ENCODE peak calls at places on chromosomes 13 and 19, in four cellular contexts. One of them, this sample, is unnamed.

GRCh38 chr13:69704311-69704710 is 403.3 kb upstream of the ATXN8OS start:
- DNase-seq in right atrium auricular region: no peak
- DNase-seq in aorta: no peak
- DNase-seq in endodermal cell: no peak
- DNase-seq in this sample: no peak

GRCh38 chr13:27712421-27712820 is 79.9 kb upstream of the GSX1 start:
- DNase-seq in aorta: no peak
- DNase-seq in right atrium auricular region: no peak
- DNase-seq in endodermal cell: no peak
- DNase-seq in this sample: no peak

GRCh38 chr19:4066682-4067395 is at the start of gene ZBTB7A:
- DNase-seq in aorta: peak; percentile 93
- DNase-seq in right atrium auricular region: peak; percentile 90
- DNase-seq in endodermal cell: peak; percentile 83
- DNase-seq in this sample: peak; percentile 93

GRCh38 chr13:20911037-20911436 is 8.5 kb upstream of the XPO4 start:
- DNase-seq in right atrium auricular region: no peak
- DNase-seq in endodermal cell: no peak
- DNase-seq in aorta: no peak
- DNase-seq in this sample: no peak

GRCh38 chr13:100534911-100535310 is 53.7 kb downstream of the GGACT start:
- DNase-seq in right atrium auricular region: no peak
- DNase-seq in endodermal cell: no peak
- DNase-seq in aorta: no peak
- DNase-seq in this sample: no peak

GRCh38 chr13:101785858-101786257 is 333.4 kb downstream of the ITGBL1 start:
- DNase-seq in endodermal cell: peak; percentile 85
- DNase-seq in aorta: no peak
- DNase-seq in right atrium auricular region: no peak
- DNase-seq in this sample: no peak

GRCh38 chr13:34611678-34612077 is 330.4 kb upstream of the NBEA start:
- DNase-seq in aorta: no peak
- DNase-seq in right atrium auricular region: no peak
- DNase-seq in endodermal cell: no peak
- DNase-seq in this sample: no peak

GRCh38 chr19:50427997-50428425 is 4.7 kb upstream of the MYBPC2 start:
- DNase-seq in endodermal cell: peak; percentile 91
- DNase-seq in aorta: peak; percentile 90
- DNase-seq in right atrium auricular region: peak; percentile 89
- DNase-seq in this sample: peak; percentile 96

GRCh38 chr13:39037410-39037879 is 444 bp downstream of the PROSER1 start:
- DNase-seq in aorta: no peak
- DNase-seq in endodermal cell: no peak
- DNase-seq in right atrium auricular region: no peak
- DNase-seq in this sample: no peak

GRCh38 chr13:36829753-36830152 is 10.7 kb downstream of the RFXAP start:
- DNase-seq in endodermal cell: no peak
- DNase-seq in aorta: no peak
- DNase-seq in right atrium auricular region: no peak
- DNase-seq in this sample: no peak

GRCh38 chr13:54387607-54388006 is 1359.0 kb downstream of the OLFM4 start:
- DNase-seq in aorta: no peak
- DNase-seq in endodermal cell: no peak
- DNase-seq in right atrium auricular region: no peak
- DNase-seq in this sample: no peak

GRCh38 chr19:50167314-50167721 is 4.2 kb upstream of the IZUMO2 start:
- DNase-seq in aorta: no peak
- DNase-seq in right atrium auricular region: no peak
- DNase-seq in endodermal cell: no peak
- DNase-seq in this sample: no peak

GRCh38 chr13:66661336-66661735 is 568.8 kb downstream of the PCDH9 start:
- DNase-seq in endodermal cell: no peak
- DNase-seq in right atrium auricular region: no peak
- DNase-seq in aorta: no peak
- DNase-seq in this sample: no peak
- H3K4me1 ChIP-seq in endodermal cell: no peaks in the 10 kb centered on the region
- H3K4me1 ChIP-seq in right atrium auricular region: no peaks in the 10 kb centered on the region
- H3K4me1 ChIP-seq in aorta: no peaks in the 10 kb centered on the region
- H3K4me1 ChIP-seq in this sample: no peaks in the 10 kb centered on the region

GRCh38 chr19:18416778-18417249 is 2.4 kb upstream of the SSBP4 start:
- DNase-seq in endodermal cell: peak; percentile 94
- DNase-seq in right atrium auricular region: peak; percentile 94
- DNase-seq in aorta: peak; percentile 98
- DNase-seq in this sample: peak; percentile 93

GRCh38 chr19:18418725-18419194 is 438 bp upstream of the SSBP4 start:
- DNase-seq in aorta: peak; percentile 83
- DNase-seq in right atrium auricular region: peak; percentile 78
- DNase-seq in endodermal cell: no peak
- DNase-seq in this sample: peak; percentile 86

GRCh38 chr19:18419195-18419698 is at the start of gene SSBP4:
- DNase-seq in right atrium auricular region: no peak
- DNase-seq in aorta: peak; percentile 90
- DNase-seq in endodermal cell: peak; percentile 88
- DNase-seq in this sample: peak; percentile 93

GRCh38 chr19:18417250-18418033 is 1.8 kb upstream of the SSBP4 start:
- DNase-seq in aorta: peak; percentile 93
- DNase-seq in endodermal cell: peak; percentile 89
- DNase-seq in right atrium auricular region: peak; percentile 85
- DNase-seq in this sample: peak; percentile 91

GRCh38 chr19:18418034-18418724 is 1.0 kb upstream of the SSBP4 start:
- DNase-seq in right atrium auricular region: no peak
- DNase-seq in endodermal cell: peak; percentile 67
- DNase-seq in aorta: peak; percentile 87
- DNase-seq in this sample: peak; percentile 86
- H3K4me3 ChIP-seq in right atrium auricular region: no peak overlapping the region
- H3K4me3 ChIP-seq in endodermal cell: peak overlapping the region; percentile 35
- H3K4me3 ChIP-seq in aorta: no peak overlapping the region
- H3K4me3 ChIP-seq in this sample: peak overlapping the region; percentile 67

GRCh38 chr13:95536629-95537241 is 15.8 kb upstream of the CLDN10 start:
- DNase-seq in aorta: no peak
- DNase-seq in right atrium auricular region: no peak
- DNase-seq in endodermal cell: no peak
- DNase-seq in this sample: no peak
- H3K4me1 ChIP-seq in aorta: peaks cover 4% of the 10 kb centered on the region
- H3K4me1 ChIP-seq in right atrium auricular region: no peaks in the 10 kb centered on the region
- H3K4me1 ChIP-seq in endodermal cell: no peaks in the 10 kb centered on the region
- H3K4me1 ChIP-seq in this sample: peaks cover 12% of the 10 kb centered on the region

DNA sequence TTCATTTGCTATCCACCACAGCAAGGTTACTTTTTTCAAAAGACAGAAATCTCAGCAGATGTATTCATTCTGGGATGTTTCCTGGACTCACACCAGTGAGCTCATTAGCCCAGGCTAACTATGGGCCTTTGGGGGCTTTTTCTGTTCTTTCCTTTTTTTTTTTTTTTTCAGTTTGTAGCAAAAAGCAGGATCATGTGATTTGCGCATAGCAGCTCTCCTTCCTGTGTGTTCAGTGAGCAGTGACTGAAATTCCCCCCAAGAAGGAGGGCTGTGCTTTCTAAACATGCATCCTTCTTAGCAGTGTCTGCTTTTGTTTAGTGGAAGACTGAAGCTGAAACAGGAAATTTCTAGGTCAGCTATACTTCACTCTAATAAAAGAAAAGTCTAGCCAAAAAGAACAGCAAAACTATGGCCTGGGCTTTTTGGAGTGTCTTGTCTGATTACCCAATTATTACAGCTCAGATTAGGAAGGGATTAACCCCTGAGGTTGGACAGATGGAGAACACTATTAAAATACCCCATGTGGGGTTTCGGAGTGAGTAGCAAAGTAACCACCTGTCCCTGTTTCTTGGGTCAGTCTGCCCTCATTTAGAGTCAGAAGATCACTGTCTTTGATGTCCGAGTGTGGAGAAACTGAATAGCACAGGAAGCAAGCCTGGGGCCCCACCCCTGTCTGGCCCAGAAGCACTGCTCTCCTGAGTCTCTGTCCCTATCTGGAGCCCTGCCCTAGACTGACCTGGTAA is 8.9 kb upstream of the AMER2 start:
- DNase-seq in endodermal cell: no peak
- DNase-seq in aorta: no peak
- DNase-seq in right atrium auricular region: no peak
- DNase-seq in this sample: no peak
- H3K4me3 ChIP-seq in endodermal cell: no peak overlapping the region
- H3K4me3 ChIP-seq in aorta: no peak overlapping the region
- H3K4me3 ChIP-seq in right atrium auricular region: no peak overlapping the region
- H3K4me3 ChIP-seq in this sample: no peak overlapping the region

GRCh38 chr19:35519291-35519690 is 5.8 kb upstream of the DMKN start:
- DNase-seq in aorta: no peak
- DNase-seq in endodermal cell: no peak
- DNase-seq in right atrium auricular region: no peak
- DNase-seq in this sample: no peak
- H3K4me1 ChIP-seq in aorta: no peaks in the 10 kb centered on the region
- H3K4me1 ChIP-seq in endodermal cell: peaks cover under 1% of the 10 kb centered on the region
- H3K4me1 ChIP-seq in right atrium auricular region: no peaks in the 10 kb centered on the region
- H3K4me1 ChIP-seq in this sample: no peaks in the 10 kb centered on the region

GRCh38 chr13:24076124-24076523 is 84.4 kb upstream of the SPATA13 start:
- DNase-seq in aorta: no peak
- DNase-seq in endodermal cell: no peak
- DNase-seq in right atrium auricular region: no peak
- DNase-seq in this sample: no peak
- H3K4me3 ChIP-seq in aorta: no peak overlapping the region
- H3K4me3 ChIP-seq in endodermal cell: no peak overlapping the region
- H3K4me3 ChIP-seq in right atrium auricular region: no peak overlapping the region
- H3K4me3 ChIP-seq in this sample: no peak overlapping the region

DNA sequence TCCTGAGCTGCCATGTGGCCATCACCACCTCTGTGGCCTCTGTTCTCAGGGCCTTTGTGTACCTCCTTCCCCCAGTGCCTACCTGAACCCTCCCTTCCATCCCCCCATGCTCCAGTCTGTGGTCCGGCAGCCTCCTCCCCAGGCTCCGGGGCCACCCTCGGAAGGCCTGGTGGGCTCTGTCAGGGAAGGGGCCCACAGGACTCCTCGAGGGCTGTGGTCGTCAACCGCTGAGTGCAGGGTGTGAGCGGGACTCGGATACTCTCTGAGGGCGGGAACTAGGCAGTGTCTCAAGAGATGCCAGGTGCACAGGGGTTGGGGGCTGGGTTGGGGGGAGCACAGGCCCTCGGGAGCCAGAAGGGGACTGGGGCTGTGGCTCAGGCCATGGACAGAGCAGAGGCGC is 3.9 kb downstream of the MAP2K7 start:
- DNase-seq in right atrium auricular region: no peak
- DNase-seq in aorta: no peak
- DNase-seq in endodermal cell: no peak
- DNase-seq in this sample: no peak
- H3K4me1 ChIP-seq in right atrium auricular region: no peaks in the 10 kb centered on the region
- H3K4me1 ChIP-seq in aorta: no peaks in the 10 kb centered on the region
- H3K4me1 ChIP-seq in endodermal cell: no peaks in the 10 kb centered on the region
- H3K4me1 ChIP-seq in this sample: peaks cover 47% of the 10 kb centered on the region

This sample was measured in left lung.